ENCODE peak calls at places on chromosomes 5 and 9, in six cellular contexts. One of them, this sample, is unnamed.

GRCh38 chr5:127870914-127871313 is 167.7 kb downstream of the CCDC192 start:
- DNase-seq in heart right ventricle: peak
- DNase-seq in ascending aorta: no peak
- DNase-seq in mammary epithelial cell: peak
- DNase-seq in colonic mucosa: peak
- DNase-seq in Panc1: no peak
- DNase-seq in this sample: peak

GRCh38 chr5:27377626-27378025 is 339.2 kb upstream of the CDH9 start:
- DNase-seq in heart right ventricle: no peak
- DNase-seq in ascending aorta: no peak
- DNase-seq in mammary epithelial cell: no peak
- DNase-seq in colonic mucosa: no peak
- DNase-seq in Panc1: no peak
- DNase-seq in this sample: no peak

GRCh38 chr9:133612051-133612450 is 2.9 kb upstream of the FAM163B start:
- DNase-seq in heart right ventricle: no peak
- DNase-seq in ascending aorta: no peak
- DNase-seq in mammary epithelial cell: no peak
- DNase-seq in colonic mucosa: no peak
- DNase-seq in Panc1: no peak
- DNase-seq in this sample: no peak

GRCh38 chr5:14293279-14293678 is 150.1 kb downstream of the TRIO start:
- DNase-seq in heart right ventricle: no peak
- DNase-seq in ascending aorta: no peak
- DNase-seq in mammary epithelial cell: no peak
- DNase-seq in colonic mucosa: no peak
- DNase-seq in Panc1: no peak
- DNase-seq in this sample: no peak

GRCh38 chr9:130444565-130445221 is at the start of gene ASS1:
- DNase-seq in heart right ventricle: peak
- DNase-seq in ascending aorta: no peak
- DNase-seq in mammary epithelial cell: peak
- DNase-seq in colonic mucosa: peak
- DNase-seq in Panc1: no peak
- DNase-seq in this sample: peak

GRCh38 chr5:59810041-59810440 is 83.5 kb downstream of the PDE4D start:
- DNase-seq in heart right ventricle: peak
- DNase-seq in ascending aorta: no peak
- DNase-seq in mammary epithelial cell: peak
- DNase-seq in colonic mucosa: peak
- DNase-seq in Panc1: no peak
- DNase-seq in this sample: peak

GRCh38 chr5:36836831-36837230 is 39.7 kb upstream of the NIPBL start:
- DNase-seq in heart right ventricle: no peak
- DNase-seq in ascending aorta: no peak
- DNase-seq in mammary epithelial cell: no peak
- DNase-seq in colonic mucosa: no peak
- DNase-seq in Panc1: no peak
- DNase-seq in this sample: no peak

GRCh38 chr5:87129051-87129450 is 138.6 kb upstream of the RASA1 start:
- DNase-seq in heart right ventricle: no peak
- DNase-seq in ascending aorta: no peak
- DNase-seq in mammary epithelial cell: no peak
- DNase-seq in colonic mucosa: no peak
- DNase-seq in Panc1: no peak
- DNase-seq in this sample: no peak

GRCh38 chr5:175246242-175246891 is 197.6 kb downstream of the DRD1 start:
- DNase-seq in heart right ventricle: no peak
- DNase-seq in ascending aorta: peak
- DNase-seq in mammary epithelial cell: peak
- DNase-seq in colonic mucosa: peak
- DNase-seq in Panc1: peak
- DNase-seq in this sample: no peak

GRCh38 chr9:112029921-112030444 is 133.4 kb downstream of the UGCG start:
- DNase-seq in heart right ventricle: no peak
- DNase-seq in ascending aorta: no peak
- DNase-seq in mammary epithelial cell: peak
- DNase-seq in colonic mucosa: no peak
- DNase-seq in Panc1: peak
- DNase-seq in this sample: no peak

GRCh38 chr5:82597437-82597836 is 319.3 kb upstream of the RPS23 start:
- DNase-seq in heart right ventricle: no peak
- DNase-seq in ascending aorta: no peak
- DNase-seq in mammary epithelial cell: no peak
- DNase-seq in colonic mucosa: no peak
- DNase-seq in Panc1: peak
- DNase-seq in this sample: no peak

GRCh38 chr5:43034591-43034968 is 5.5 kb downstream of the ANXA2R start:
- DNase-seq in heart right ventricle: no peak
- DNase-seq in ascending aorta: no peak
- DNase-seq in mammary epithelial cell: no peak
- DNase-seq in colonic mucosa: no peak
- DNase-seq in Panc1: peak
- DNase-seq in this sample: no peak

GRCh38 chr5:42680035-42680434 is 76.6 kb upstream of the CCDC152 start:
- DNase-seq in heart right ventricle: no peak
- DNase-seq in ascending aorta: no peak
- DNase-seq in mammary epithelial cell: no peak
- DNase-seq in colonic mucosa: no peak
- DNase-seq in Panc1: no peak
- DNase-seq in this sample: no peak

GRCh38 chr5:14935341-14935740 is 63.8 kb upstream of the ANKH start:
- DNase-seq in heart right ventricle: no peak
- DNase-seq in ascending aorta: no peak
- DNase-seq in mammary epithelial cell: no peak
- DNase-seq in colonic mucosa: no peak
- DNase-seq in Panc1: no peak
- DNase-seq in this sample: no peak

GRCh38 chr5:76345582-76345981 is 57.5 kb upstream of the IQGAP2 start:
- DNase-seq in heart right ventricle: no peak
- DNase-seq in ascending aorta: no peak
- DNase-seq in mammary epithelial cell: peak
- DNase-seq in colonic mucosa: no peak
- DNase-seq in Panc1: no peak
- DNase-seq in this sample: no peak

GRCh38 chr5:170112876-170113516 is 7.3 kb downstream of the FOXI1 start:
- DNase-seq in heart right ventricle: no peak
- DNase-seq in ascending aorta: no peak
- DNase-seq in mammary epithelial cell: no peak
- DNase-seq in colonic mucosa: no peak
- DNase-seq in Panc1: no peak
- DNase-seq in this sample: no peak

GRCh38 chr9:5500441-5501235 is 9.7 kb upstream of the PDCD1LG2 start:
- DNase-seq in heart right ventricle: peak
- DNase-seq in ascending aorta: no peak
- DNase-seq in mammary epithelial cell: peak
- DNase-seq in colonic mucosa: no peak
- DNase-seq in Panc1: no peak
- DNase-seq in this sample: no peak

GRCh38 chr9:86262436-86262835 is 3.0 kb upstream of the C9orf153 start:
- DNase-seq in heart right ventricle: no peak
- DNase-seq in ascending aorta: no peak
- DNase-seq in mammary epithelial cell: no peak
- DNase-seq in colonic mucosa: no peak
- DNase-seq in Panc1: no peak
- DNase-seq in this sample: no peak

GRCh38 chr5:167895899-167896659 is 395.4 kb upstream of the WWC1 start:
- DNase-seq in heart right ventricle: no peak
- DNase-seq in ascending aorta: no peak
- DNase-seq in mammary epithelial cell: no peak
- DNase-seq in colonic mucosa: no peak
- DNase-seq in Panc1: no peak
- DNase-seq in this sample: no peak

DNA sequence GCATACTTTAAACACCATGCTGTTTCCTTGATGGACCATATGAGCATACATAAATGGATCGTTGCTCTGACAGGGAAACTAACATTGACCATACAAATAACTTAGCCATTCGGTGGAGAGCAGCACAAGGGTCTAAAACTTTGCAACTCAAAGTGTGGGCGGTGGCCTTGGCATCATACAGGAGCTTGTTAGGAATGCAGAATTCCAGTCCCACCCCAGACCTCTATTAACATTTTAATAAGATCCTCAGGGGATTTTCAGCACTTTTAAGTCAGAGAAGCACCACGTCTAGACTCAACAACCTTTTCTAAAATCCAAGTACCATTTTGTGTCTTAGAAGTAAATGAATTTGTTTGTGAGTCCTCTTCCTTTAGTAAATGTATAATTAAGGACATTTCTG is 260.9 kb downstream of the EBF1 start:
- DNase-seq in heart right ventricle: no peak
- DNase-seq in ascending aorta: no peak
- DNase-seq in mammary epithelial cell: no peak
- DNase-seq in colonic mucosa: no peak
- DNase-seq in Panc1: no peak
- DNase-seq in this sample: no peak
- H3K4me3 ChIP-seq in heart right ventricle: no peak
- H3K4me3 ChIP-seq in ascending aorta: no peak
- H3K4me3 ChIP-seq in mammary epithelial cell: no peak
- H3K4me3 ChIP-seq in colonic mucosa: no peak
- H3K4me3 ChIP-seq in Panc1: no peak
- H3K4me3 ChIP-seq in this sample: no peak

DNA sequence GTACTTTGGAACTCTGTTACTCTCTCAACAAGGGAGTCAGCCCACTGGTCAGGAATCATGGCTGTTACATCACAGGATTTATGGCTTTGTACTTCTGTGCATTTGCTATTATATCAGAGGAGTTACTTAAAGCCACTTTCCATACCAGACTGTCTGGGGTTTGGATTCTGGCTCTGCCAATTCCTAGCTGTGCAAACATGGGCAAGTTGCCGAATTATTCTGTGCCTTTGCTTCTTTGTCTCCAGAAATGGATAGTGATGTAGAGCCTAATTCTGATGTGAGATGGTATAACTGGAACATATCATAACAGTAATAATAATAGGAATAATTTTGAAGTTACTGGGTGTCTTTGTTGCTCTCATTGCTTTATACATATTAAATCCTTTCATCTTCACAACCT is 1047.3 kb upstream of the SEMA6A start:
- DNase-seq in heart right ventricle: no peak
- DNase-seq in ascending aorta: no peak
- DNase-seq in mammary epithelial cell: no peak
- DNase-seq in colonic mucosa: no peak
- DNase-seq in Panc1: no peak
- DNase-seq in this sample: no peak
- TF ChIP-seq CTCF in heart right ventricle: no peak
- TF ChIP-seq CTCF in ascending aorta: no peak
- TF ChIP-seq CTCF in mammary epithelial cell: no peak
- TF ChIP-seq CTCF in colonic mucosa: no peak
- TF ChIP-seq CTCF in Panc1: no peak
- TF ChIP-seq CTCF in this sample: no peak

GRCh38 chr5:89606901-89607554 is 724.0 kb upstream of the MEF2C start:
- DNase-seq in heart right ventricle: no peak
- DNase-seq in ascending aorta: no peak
- DNase-seq in mammary epithelial cell: no peak
- DNase-seq in colonic mucosa: no peak
- DNase-seq in Panc1: no peak
- DNase-seq in this sample: no peak
- H3K27ac ChIP-seq in heart right ventricle: no peak
- H3K27ac ChIP-seq in ascending aorta: no peak
- H3K27ac ChIP-seq in mammary epithelial cell: no peak
- H3K27ac ChIP-seq in colonic mucosa: no peak
- H3K27ac ChIP-seq in Panc1: no peak
- H3K27ac ChIP-seq in this sample: no peak

GRCh38 chr9:8857330-8858249 is 1058.0 kb upstream of the DMAC1 start:
- DNase-seq in heart right ventricle: peak
- DNase-seq in ascending aorta: no peak
- DNase-seq in mammary epithelial cell: peak
- DNase-seq in colonic mucosa: peak
- DNase-seq in Panc1: no peak
- DNase-seq in this sample: peak

GRCh38 chr9:8858250-8859161 is 1058.9 kb upstream of the DMAC1 start:
- DNase-seq in heart right ventricle: no peak
- DNase-seq in ascending aorta: no peak
- DNase-seq in mammary epithelial cell: no peak
- DNase-seq in colonic mucosa: peak
- DNase-seq in Panc1: no peak
- DNase-seq in this sample: no peak

GRCh38 chr9:8855046-8855445 is 1055.5 kb upstream of the DMAC1 start:
- DNase-seq in heart right ventricle: no peak
- DNase-seq in ascending aorta: no peak
- DNase-seq in mammary epithelial cell: no peak
- DNase-seq in colonic mucosa: no peak
- DNase-seq in Panc1: no peak
- DNase-seq in this sample: no peak

GRCh38 chr9:8859416-8859815 is 1059.8 kb upstream of the DMAC1 start:
- DNase-seq in heart right ventricle: no peak
- DNase-seq in ascending aorta: no peak
- DNase-seq in mammary epithelial cell: no peak
- DNase-seq in colonic mucosa: no peak
- DNase-seq in Panc1: no peak
- DNase-seq in this sample: no peak

GRCh38 chr9:8856686-8857329 is 1057.2 kb upstream of the DMAC1 start:
- DNase-seq in heart right ventricle: no peak
- DNase-seq in ascending aorta: no peak
- DNase-seq in mammary epithelial cell: no peak
- DNase-seq in colonic mucosa: no peak
- DNase-seq in Panc1: no peak
- DNase-seq in this sample: no peak
- H3K4me3 ChIP-seq in heart right ventricle: peak
- H3K4me3 ChIP-seq in ascending aorta: peak
- H3K4me3 ChIP-seq in mammary epithelial cell: no peak
- H3K4me3 ChIP-seq in colonic mucosa: peak
- H3K4me3 ChIP-seq in Panc1: peak
- H3K4me3 ChIP-seq in this sample: peak

GRCh38 chr5:115884704-115885103 is 43.0 kb downstream of the AP3S1 start:
- DNase-seq in heart right ventricle: no peak
- DNase-seq in ascending aorta: no peak
- DNase-seq in mammary epithelial cell: no peak
- DNase-seq in colonic mucosa: no peak
- DNase-seq in Panc1: no peak
- DNase-seq in this sample: no peak

GRCh38 chr5:115888027-115888426 is 46.3 kb downstream of the AP3S1 start:
- DNase-seq in heart right ventricle: no peak
- DNase-seq in ascending aorta: no peak
- DNase-seq in mammary epithelial cell: no peak
- DNase-seq in colonic mucosa: no peak
- DNase-seq in Panc1: no peak
- DNase-seq in this sample: no peak
- TF ChIP-seq CTCF in heart right ventricle: peak
- TF ChIP-seq CTCF in ascending aorta: no peak
- TF ChIP-seq CTCF in mammary epithelial cell: no peak
- TF ChIP-seq CTCF in colonic mucosa: no peak
- TF ChIP-seq CTCF in Panc1: no peak
- TF ChIP-seq CTCF in this sample: no peak

GRCh38 chr5:154341620-154342019 is 104.2 kb upstream of the SAP30L start:
- DNase-seq in heart right ventricle: no peak
- DNase-seq in ascending aorta: no peak
- DNase-seq in mammary epithelial cell: no peak
- DNase-seq in colonic mucosa: no peak
- DNase-seq in Panc1: no peak
- DNase-seq in this sample: no peak
- H3K27ac ChIP-seq in heart right ventricle: no peak
- H3K27ac ChIP-seq in ascending aorta: no peak
- H3K27ac ChIP-seq in mammary epithelial cell: no peak
- H3K27ac ChIP-seq in colonic mucosa: no peak
- H3K27ac ChIP-seq in Panc1: no peak
- H3K27ac ChIP-seq in this sample: no peak